ENCODE peak calls at places on chromosomes 5 and 9, in five cellular contexts. One of them, this sample, is unnamed.

GRCh38 chr5:65209341-65209740 is 272.4 kb downstream of the ADAMTS6 start:
- DNase-seq in left ventricle myocardium inferior: no peak
- DNase-seq in stimulated activated CD8-positive, alpha-beta memory T cell treated with anti-CD3 and anti-CD28 coated beads, Interleukin-4, amount 100 ng/mL, for 24 hours: no peak
- DNase-seq in activated effector memory CD4-positive, alpha-beta T cell treated with anti-CD3 and anti-CD28 coated beads, Interleukin-2, amount 50 U/mL, for 16 hours: no peak
- DNase-seq in SK-N-SH: no peak
- DNase-seq in this sample: no peak

GRCh38 chr5:140189977-140190867 is 15.2 kb downstream of the CYSTM1 start:
- DNase-seq in left ventricle myocardium inferior: no peak
- DNase-seq in stimulated activated CD8-positive, alpha-beta memory T cell treated with anti-CD3 and anti-CD28 coated beads, Interleukin-4, amount 100 ng/mL, for 24 hours: no peak
- DNase-seq in activated effector memory CD4-positive, alpha-beta T cell treated with anti-CD3 and anti-CD28 coated beads, Interleukin-2, amount 50 U/mL, for 16 hours: no peak
- DNase-seq in SK-N-SH: no peak
- DNase-seq in this sample: no peak

GRCh38 chr5:537098-537497 is 12.8 kb upstream of the SLC9A3 start:
- DNase-seq in left ventricle myocardium inferior: no peak
- DNase-seq in stimulated activated CD8-positive, alpha-beta memory T cell treated with anti-CD3 and anti-CD28 coated beads, Interleukin-4, amount 100 ng/mL, for 24 hours: no peak
- DNase-seq in activated effector memory CD4-positive, alpha-beta T cell treated with anti-CD3 and anti-CD28 coated beads, Interleukin-2, amount 50 U/mL, for 16 hours: no peak
- DNase-seq in SK-N-SH: no peak
- DNase-seq in this sample: no peak

GRCh38 chr5:75620184-75620959 is 9.1 kb downstream of the ANKDD1B start:
- DNase-seq in left ventricle myocardium inferior: no peak
- DNase-seq in stimulated activated CD8-positive, alpha-beta memory T cell treated with anti-CD3 and anti-CD28 coated beads, Interleukin-4, amount 100 ng/mL, for 24 hours: no peak
- DNase-seq in activated effector memory CD4-positive, alpha-beta T cell treated with anti-CD3 and anti-CD28 coated beads, Interleukin-2, amount 50 U/mL, for 16 hours: no peak
- DNase-seq in SK-N-SH: no peak
- DNase-seq in this sample: no peak

GRCh38 chr5:140996055-140996454 is 29.8 kb downstream of the PCDHAC2 start:
- DNase-seq in left ventricle myocardium inferior: no peak
- DNase-seq in stimulated activated CD8-positive, alpha-beta memory T cell treated with anti-CD3 and anti-CD28 coated beads, Interleukin-4, amount 100 ng/mL, for 24 hours: no peak
- DNase-seq in activated effector memory CD4-positive, alpha-beta T cell treated with anti-CD3 and anti-CD28 coated beads, Interleukin-2, amount 50 U/mL, for 16 hours: no peak
- DNase-seq in SK-N-SH: no peak
- DNase-seq in this sample: no peak

GRCh38 chr5:44002381-44002901 is 386.8 kb downstream of the FGF10 start:
- DNase-seq in left ventricle myocardium inferior: no peak
- DNase-seq in stimulated activated CD8-positive, alpha-beta memory T cell treated with anti-CD3 and anti-CD28 coated beads, Interleukin-4, amount 100 ng/mL, for 24 hours: no peak
- DNase-seq in activated effector memory CD4-positive, alpha-beta T cell treated with anti-CD3 and anti-CD28 coated beads, Interleukin-2, amount 50 U/mL, for 16 hours: no peak
- DNase-seq in SK-N-SH: no peak
- DNase-seq in this sample: no peak

GRCh38 chr9:114633452-114634089 is 22.5 kb downstream of the TMEM268 start:
- DNase-seq in left ventricle myocardium inferior: no peak
- DNase-seq in stimulated activated CD8-positive, alpha-beta memory T cell treated with anti-CD3 and anti-CD28 coated beads, Interleukin-4, amount 100 ng/mL, for 24 hours: no peak
- DNase-seq in activated effector memory CD4-positive, alpha-beta T cell treated with anti-CD3 and anti-CD28 coated beads, Interleukin-2, amount 50 U/mL, for 16 hours: no peak
- DNase-seq in SK-N-SH: no peak
- DNase-seq in this sample: no peak

GRCh38 chr5:148970228-148970627 is 92.6 kb downstream of the SH3TC2 start:
- DNase-seq in left ventricle myocardium inferior: no peak
- DNase-seq in stimulated activated CD8-positive, alpha-beta memory T cell treated with anti-CD3 and anti-CD28 coated beads, Interleukin-4, amount 100 ng/mL, for 24 hours: no peak
- DNase-seq in activated effector memory CD4-positive, alpha-beta T cell treated with anti-CD3 and anti-CD28 coated beads, Interleukin-2, amount 50 U/mL, for 16 hours: no peak
- DNase-seq in SK-N-SH: no peak
- DNase-seq in this sample: no peak

GRCh38 chr5:38554860-38555259 is 1.6 kb downstream of the LIFR start:
- DNase-seq in left ventricle myocardium inferior: no peak
- DNase-seq in stimulated activated CD8-positive, alpha-beta memory T cell treated with anti-CD3 and anti-CD28 coated beads, Interleukin-4, amount 100 ng/mL, for 24 hours: no peak
- DNase-seq in activated effector memory CD4-positive, alpha-beta T cell treated with anti-CD3 and anti-CD28 coated beads, Interleukin-2, amount 50 U/mL, for 16 hours: no peak
- DNase-seq in SK-N-SH: no peak
- DNase-seq in this sample: no peak

GRCh38 chr5:43658499-43658898 is 55.5 kb downstream of the NNT start:
- DNase-seq in left ventricle myocardium inferior: no peak
- DNase-seq in stimulated activated CD8-positive, alpha-beta memory T cell treated with anti-CD3 and anti-CD28 coated beads, Interleukin-4, amount 100 ng/mL, for 24 hours: no peak
- DNase-seq in activated effector memory CD4-positive, alpha-beta T cell treated with anti-CD3 and anti-CD28 coated beads, Interleukin-2, amount 50 U/mL, for 16 hours: no peak
- DNase-seq in SK-N-SH: no peak
- DNase-seq in this sample: no peak

GRCh38 chr5:176542596-176543427 is 5.6 kb upstream of the RNF44 start:
- DNase-seq in left ventricle myocardium inferior: no peak
- DNase-seq in stimulated activated CD8-positive, alpha-beta memory T cell treated with anti-CD3 and anti-CD28 coated beads, Interleukin-4, amount 100 ng/mL, for 24 hours: no peak
- DNase-seq in activated effector memory CD4-positive, alpha-beta T cell treated with anti-CD3 and anti-CD28 coated beads, Interleukin-2, amount 50 U/mL, for 16 hours: peak; percentile 74
- DNase-seq in SK-N-SH: peak; percentile 89
- DNase-seq in this sample: no peak

GRCh38 chr9:136609838-136610311 is 52.8 kb upstream of the EGFL7 start:
- DNase-seq in left ventricle myocardium inferior: no peak
- DNase-seq in stimulated activated CD8-positive, alpha-beta memory T cell treated with anti-CD3 and anti-CD28 coated beads, Interleukin-4, amount 100 ng/mL, for 24 hours: no peak
- DNase-seq in activated effector memory CD4-positive, alpha-beta T cell treated with anti-CD3 and anti-CD28 coated beads, Interleukin-2, amount 50 U/mL, for 16 hours: no peak
- DNase-seq in SK-N-SH: no peak
- DNase-seq in this sample: no peak

GRCh38 chr9:90778746-90779145 is 22.9 kb upstream of the SYK start:
- DNase-seq in left ventricle myocardium inferior: no peak
- DNase-seq in stimulated activated CD8-positive, alpha-beta memory T cell treated with anti-CD3 and anti-CD28 coated beads, Interleukin-4, amount 100 ng/mL, for 24 hours: no peak
- DNase-seq in activated effector memory CD4-positive, alpha-beta T cell treated with anti-CD3 and anti-CD28 coated beads, Interleukin-2, amount 50 U/mL, for 16 hours: no peak
- DNase-seq in SK-N-SH: no peak
- DNase-seq in this sample: no peak

GRCh38 chr5:61303348-61303747 is 28.7 kb upstream of the ZSWIM6 start:
- DNase-seq in left ventricle myocardium inferior: no peak
- DNase-seq in stimulated activated CD8-positive, alpha-beta memory T cell treated with anti-CD3 and anti-CD28 coated beads, Interleukin-4, amount 100 ng/mL, for 24 hours: no peak
- DNase-seq in activated effector memory CD4-positive, alpha-beta T cell treated with anti-CD3 and anti-CD28 coated beads, Interleukin-2, amount 50 U/mL, for 16 hours: no peak
- DNase-seq in SK-N-SH: no peak
- DNase-seq in this sample: no peak

This sample was measured in stimulated activated effector memory CD8-positive, alpha-beta T cell treated with anti-CD3 and anti-CD28 coated beads, Interleukin-12 subunit alpha, Interleukin-12 subunit beta, amount 100 ng/mL, for 72 hours.